ENCODE peak calls at places on chromosomes 5 and 9, in nine cellular contexts. One of them, this sample, is unnamed.

GRCh38 chr9:14296462-14296861 is 17.5 kb downstream of the NFIB start:
- DNase-seq in PC-3: no peak
- DNase-seq in CD8-positive, alpha-beta T cell: no peak
- DNase-seq in dorsolateral prefrontal cortex: no peak
- DNase-seq in DMS79 treated with DMSO at 0.1 percent for 48 hours: peak
- DNase-seq in foreskin fibroblast: no peak
- DNase-seq in NAMALWA: no peak
- DNase-seq in cardiac muscle cell: no peak
- DNase-seq in GM03348: no peak
- DNase-seq in this sample: peak

GRCh38 chr9:21030389-21031035 is 928 bp downstream of the HACD4 start:
- DNase-seq in foreskin fibroblast: peak
- DNase-seq in DMS79 treated with DMSO at 0.1 percent for 48 hours: no peak
- DNase-seq in dorsolateral prefrontal cortex: no peak
- DNase-seq in cardiac muscle cell: no peak
- DNase-seq in CD8-positive, alpha-beta T cell: no peak
- DNase-seq in PC-3: peak
- DNase-seq in NAMALWA: peak
- DNase-seq in GM03348: peak
- DNase-seq in this sample: peak

GRCh38 chr9:126985870-126986498 is 71.4 kb downstream of the RALGPS1 start:
- DNase-seq in DMS79 treated with DMSO at 0.1 percent for 48 hours: peak
- DNase-seq in foreskin fibroblast: peak
- DNase-seq in cardiac muscle cell: no peak
- DNase-seq in NAMALWA: peak
- DNase-seq in dorsolateral prefrontal cortex: no peak
- DNase-seq in CD8-positive, alpha-beta T cell: peak
- DNase-seq in PC-3: peak
- DNase-seq in GM03348: peak
- DNase-seq in this sample: peak

GRCh38 chr5:112718344-112718743 is 19.3 kb upstream of the APC start:
- DNase-seq in GM03348: no peak
- DNase-seq in DMS79 treated with DMSO at 0.1 percent for 48 hours: no peak
- DNase-seq in NAMALWA: no peak
- DNase-seq in cardiac muscle cell: no peak
- DNase-seq in dorsolateral prefrontal cortex: no peak
- DNase-seq in CD8-positive, alpha-beta T cell: no peak
- DNase-seq in foreskin fibroblast: no peak
- DNase-seq in PC-3: no peak
- DNase-seq in this sample: no peak

GRCh38 chr9:15142903-15143534 is 164.0 kb downstream of the TTC39B start:
- DNase-seq in GM03348: peak
- DNase-seq in foreskin fibroblast: peak
- DNase-seq in CD8-positive, alpha-beta T cell: no peak
- DNase-seq in dorsolateral prefrontal cortex: no peak
- DNase-seq in DMS79 treated with DMSO at 0.1 percent for 48 hours: peak
- DNase-seq in PC-3: peak
- DNase-seq in NAMALWA: peak
- DNase-seq in cardiac muscle cell: peak
- DNase-seq in this sample: peak

GRCh38 chr5:40486437-40487270 is 193.1 kb upstream of the PTGER4 start:
- DNase-seq in GM03348: no peak
- DNase-seq in DMS79 treated with DMSO at 0.1 percent for 48 hours: no peak
- DNase-seq in NAMALWA: peak
- DNase-seq in dorsolateral prefrontal cortex: no peak
- DNase-seq in PC-3: peak
- DNase-seq in CD8-positive, alpha-beta T cell: peak
- DNase-seq in cardiac muscle cell: no peak
- DNase-seq in foreskin fibroblast: peak
- DNase-seq in this sample: peak

GRCh38 chr9:12539602-12540001 is 153.6 kb upstream of the TYRP1 start:
- DNase-seq in GM03348: no peak
- DNase-seq in CD8-positive, alpha-beta T cell: no peak
- DNase-seq in PC-3: no peak
- DNase-seq in NAMALWA: no peak
- DNase-seq in cardiac muscle cell: no peak
- DNase-seq in DMS79 treated with DMSO at 0.1 percent for 48 hours: no peak
- DNase-seq in dorsolateral prefrontal cortex: no peak
- DNase-seq in foreskin fibroblast: no peak
- DNase-seq in this sample: no peak

GRCh38 chr5:171477101-171477500 is 57.7 kb downstream of the FGF18 start:
- DNase-seq in NAMALWA: no peak
- DNase-seq in PC-3: no peak
- DNase-seq in dorsolateral prefrontal cortex: no peak
- DNase-seq in foreskin fibroblast: no peak
- DNase-seq in DMS79 treated with DMSO at 0.1 percent for 48 hours: no peak
- DNase-seq in cardiac muscle cell: no peak
- DNase-seq in GM03348: no peak
- DNase-seq in CD8-positive, alpha-beta T cell: no peak
- DNase-seq in this sample: no peak

GRCh38 chr5:158929579-158930233 is 170.0 kb downstream of the EBF1 start:
- DNase-seq in GM03348: no peak
- DNase-seq in CD8-positive, alpha-beta T cell: no peak
- DNase-seq in cardiac muscle cell: no peak
- DNase-seq in dorsolateral prefrontal cortex: no peak
- DNase-seq in NAMALWA: no peak
- DNase-seq in PC-3: no peak
- DNase-seq in foreskin fibroblast: no peak
- DNase-seq in DMS79 treated with DMSO at 0.1 percent for 48 hours: peak
- DNase-seq in this sample: no peak

GRCh38 chr5:63247651-63248050 is 669.0 kb downstream of the LRRC70 start:
- DNase-seq in GM03348: peak
- DNase-seq in PC-3: no peak
- DNase-seq in dorsolateral prefrontal cortex: no peak
- DNase-seq in CD8-positive, alpha-beta T cell: no peak
- DNase-seq in DMS79 treated with DMSO at 0.1 percent for 48 hours: no peak
- DNase-seq in NAMALWA: no peak
- DNase-seq in cardiac muscle cell: no peak
- DNase-seq in foreskin fibroblast: no peak
- DNase-seq in this sample: no peak

GRCh38 chr9:126275386-126276001 is 51.1 kb upstream of the MVB12B start:
- DNase-seq in dorsolateral prefrontal cortex: peak
- DNase-seq in cardiac muscle cell: peak
- DNase-seq in PC-3: no peak
- DNase-seq in foreskin fibroblast: no peak
- DNase-seq in CD8-positive, alpha-beta T cell: no peak
- DNase-seq in DMS79 treated with DMSO at 0.1 percent for 48 hours: no peak
- DNase-seq in GM03348: no peak
- DNase-seq in NAMALWA: no peak
- DNase-seq in this sample: no peak

GRCh38 chr9:78298046-78298511 is 1.2 kb downstream of the PSAT1 start:
- DNase-seq in NAMALWA: no peak
- DNase-seq in DMS79 treated with DMSO at 0.1 percent for 48 hours: no peak
- DNase-seq in foreskin fibroblast: peak
- DNase-seq in CD8-positive, alpha-beta T cell: no peak
- DNase-seq in dorsolateral prefrontal cortex: no peak
- DNase-seq in cardiac muscle cell: peak
- DNase-seq in GM03348: peak
- DNase-seq in PC-3: peak
- DNase-seq in this sample: peak

GRCh38 chr5:102307232-102307631 is 11.1 kb upstream of the SLCO4C1 start:
- DNase-seq in GM03348: no peak
- DNase-seq in NAMALWA: no peak
- DNase-seq in foreskin fibroblast: no peak
- DNase-seq in DMS79 treated with DMSO at 0.1 percent for 48 hours: no peak
- DNase-seq in PC-3: no peak
- DNase-seq in CD8-positive, alpha-beta T cell: no peak
- DNase-seq in dorsolateral prefrontal cortex: no peak
- DNase-seq in cardiac muscle cell: no peak
- DNase-seq in this sample: no peak

GRCh38 chr5:66595877-66596790 is at the start of gene MAST4:
- DNase-seq in cardiac muscle cell: peak
- DNase-seq in DMS79 treated with DMSO at 0.1 percent for 48 hours: peak
- DNase-seq in dorsolateral prefrontal cortex: peak
- DNase-seq in foreskin fibroblast: peak
- DNase-seq in CD8-positive, alpha-beta T cell: peak
- DNase-seq in GM03348: peak
- DNase-seq in NAMALWA: peak
- DNase-seq in PC-3: peak
- DNase-seq in this sample: peak

GRCh38 chr5:73963021-73963420 is 337.0 kb downstream of the ARHGEF28 start:
- DNase-seq in dorsolateral prefrontal cortex: no peak
- DNase-seq in PC-3: peak
- DNase-seq in cardiac muscle cell: no peak
- DNase-seq in foreskin fibroblast: no peak
- DNase-seq in CD8-positive, alpha-beta T cell: no peak
- DNase-seq in NAMALWA: no peak
- DNase-seq in DMS79 treated with DMSO at 0.1 percent for 48 hours: no peak
- DNase-seq in GM03348: no peak
- DNase-seq in this sample: peak

GRCh38 chr5:174083041-174083827 is 37.7 kb downstream of the NSG2 start:
- DNase-seq in dorsolateral prefrontal cortex: peak
- DNase-seq in PC-3: no peak
- DNase-seq in cardiac muscle cell: no peak
- DNase-seq in DMS79 treated with DMSO at 0.1 percent for 48 hours: no peak
- DNase-seq in foreskin fibroblast: no peak
- DNase-seq in CD8-positive, alpha-beta T cell: no peak
- DNase-seq in GM03348: no peak
- DNase-seq in NAMALWA: no peak
- DNase-seq in this sample: no peak

This sample was measured in kidney tubule cell.